ENCODE peak calls at places on chromosomes 11 and 22, in four cellular contexts. C is K562, E is H1, W is GM12878. M is an unnamed sample.

GRCh38 chr11:40713083-40713482 is 746.4 kb downstream of the LRRC4C start:
- DNase-seq in C (no peak), E (no peak), W (no peak), M (no peak)

GRCh38 chr11:119888119-119888518 is 159.1 kb upstream of the NECTIN1 start:
- DNase-seq in C (no peak), E (no peak), W (no peak), M (no peak)

GRCh38 chr11:105244157-105244820 is 104.7 kb upstream of the CARD18 start:
- DNase-seq in C (no peak), E (no peak), W (no peak), M (no peak)

GRCh38 chr11:65491614-65492386 is 7.0 kb upstream of the MALAT1 start:
- DNase-seq in C (peak; percentile 73), E (peak; percentile 64), W (no peak), M (no peak)

GRCh38 chr22:48782817-48783511 is 1044.7 kb downstream of the BRD1 start:
- DNase-seq in C (peak; percentile 24), E (peak; percentile 56), W (no peak), M (peak; percentile 53)

GRCh38 chr11:66020618-66021357 is 5.5 kb downstream of the CATSPER1 start:
- DNase-seq in C (peak; percentile 62), E (no peak), W (no peak), M (no peak)

GRCh38 chr11:59463176-59463575 is 6.4 kb downstream of the OR4D6 start:
- DNase-seq in C (no peak), E (no peak), W (no peak), M (no peak)

GRCh38 chr22:30405731-30406130 is 8.9 kb downstream of the SEC14L2 start:
- DNase-seq in C (no peak), E (no peak), W (no peak), M (no peak)

GRCh38 chr22:17870408-17870807 is 96.1 kb upstream of the BID start:
- DNase-seq in C (no peak), E (no peak), W (no peak), M (no peak)

GRCh38 chr22:48536691-48537591 is 1290.7 kb downstream of the BRD1 start:
- DNase-seq in C (no peak), E (no peak), W (no peak), M (no peak)

GRCh38 chr11:80515097-80515496 is 1074.3 kb upstream of the TENM4 start:
- DNase-seq in C (no peak), E (no peak), W (no peak), M (no peak)

GRCh38 chr11:96288915-96289314 is 54.1 kb downstream of the MAML2 start:
- DNase-seq in C (no peak), E (no peak), W (peak; percentile 58), M (no peak)

GRCh38 chr11:127862406-127862805 is 725.0 kb downstream of the ETS1 start:
- DNase-seq in C (no peak), E (no peak), W (no peak), M (no peak)

GRCh38 chr11:74694536-74694935 is 36.7 kb downstream of the CHRDL2 start:
- DNase-seq in C (no peak), E (no peak), W (no peak), M (no peak)

GRCh38 chr11:118715837-118716260 is 36.4 kb upstream of the TREH start:
- DNase-seq in C (peak; percentile 83), E (peak; percentile 66), W (no peak), M (no peak)

GRCh38 chr11:67120456-67120855 is 1.4 kb downstream of the KDM2A start:
- DNase-seq in C (no peak), E (no peak), W (no peak), M (no peak)

GRCh38 chr11:61775106-61775505 is 17.3 kb downstream of the TMEM258 start:
- DNase-seq in C (no peak), E (no peak), W (no peak), M (peak; percentile 21)

GRCh38 chr11:61778357-61778886 is 14.0 kb downstream of the TMEM258 start:
- DNase-seq in C (no peak), E (no peak), W (no peak), M (no peak)

GRCh38 chr11:61777234-61778090 is 14.9 kb downstream of the TMEM258 start:
- DNase-seq in C (peak; percentile 77), E (peak; percentile 92), W (no peak), M (peak; percentile 60)

GRCh38 chr11:61775606-61776554 is 16.5 kb downstream of the TMEM258 start:
- DNase-seq in C (peak; percentile 58), E (no peak), W (no peak), M (peak; percentile 31)

DNA sequence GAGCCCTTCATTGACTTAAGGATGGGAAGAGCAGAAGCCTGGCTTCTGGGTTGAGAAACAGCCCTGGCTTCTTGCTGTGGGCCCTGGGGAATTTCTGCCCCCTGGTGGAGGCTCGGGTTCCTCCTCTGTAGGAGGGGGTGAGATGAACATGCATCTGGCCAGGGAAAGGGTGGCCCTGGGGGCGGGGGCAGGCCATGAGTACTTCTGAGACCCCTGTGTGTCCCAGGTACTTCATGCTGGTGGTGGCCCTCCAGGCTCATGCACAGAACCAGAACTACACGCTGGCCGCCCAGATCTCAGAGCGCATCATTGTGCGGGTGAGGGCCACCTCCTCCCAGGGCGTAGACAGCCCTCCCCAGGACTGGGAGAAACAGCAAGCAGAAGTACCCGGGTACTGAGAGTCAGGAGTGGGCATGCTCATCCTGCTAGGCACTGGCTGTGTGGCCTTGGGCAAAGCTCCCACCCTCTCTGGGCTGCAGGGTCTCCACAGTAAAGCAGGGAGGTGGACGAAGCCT is 15.8 kb downstream of the TMEM258 start:
- DNase-seq in C (peak; percentile 86), E (peak; percentile 89), W (no peak), M (peak; percentile 90)
- TF ChIP-seq NRF1 in C (no peak), E (no peak), W (no peak), M (no peak)

GRCh38 chr11:48093795-48094642 is 113.7 kb downstream of the PTPRJ start:
- DNase-seq in C (no peak), E (peak; percentile 8), W (no peak), M (no peak)
- H3K9ac ChIP-seq in C (no peak overlapping the region), E (no peak overlapping the region), W (no peak overlapping the region), M (no peak overlapping the region)

DNA sequence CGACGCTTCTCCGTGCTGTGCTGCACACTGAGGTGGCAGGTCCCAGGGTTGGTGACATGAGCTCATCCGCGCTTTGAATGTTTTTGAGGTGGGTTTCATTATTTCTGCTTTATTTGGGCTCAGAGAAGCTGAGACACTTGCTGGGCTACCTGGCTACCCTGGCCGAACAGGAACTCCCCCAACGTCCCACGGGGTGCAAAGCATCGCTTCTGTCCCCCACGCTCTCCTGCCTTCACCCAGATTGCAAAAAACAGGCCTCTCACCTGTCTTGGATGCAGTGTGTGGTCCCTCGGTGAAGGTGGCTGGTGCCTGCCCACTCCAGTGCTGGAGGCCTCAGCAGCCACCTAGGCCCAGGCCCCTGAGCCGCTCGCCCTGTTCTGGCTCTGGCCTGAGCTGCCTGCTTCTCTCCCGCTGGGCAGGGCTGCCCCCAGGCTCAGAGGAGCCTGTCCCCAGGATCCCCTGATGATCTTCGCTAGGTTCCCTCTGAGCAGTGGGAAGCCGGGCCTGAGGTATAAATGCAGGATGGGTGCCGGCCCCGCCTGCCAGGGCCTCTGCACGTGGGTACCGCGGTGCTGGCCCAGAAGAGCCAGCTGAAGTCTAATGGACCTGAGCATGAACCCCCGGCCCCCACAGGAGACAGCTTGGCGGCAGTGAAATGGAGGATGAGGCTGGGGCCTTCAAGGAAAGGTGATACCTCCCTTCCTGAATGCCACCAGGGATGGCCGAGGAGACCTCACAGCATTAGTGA is 15.8 kb upstream of the MRGPRD start:
- DNase-seq in C (no peak), E (no peak), W (no peak), M (no peak)
- TF ChIP-seq NRF1 in C (no peak), E (no peak), W (no peak), M (no peak)

GRCh38 chr22:45460288-45461109 is 42.2 kb upstream of the FBLN1 start:
- DNase-seq in C (no peak), E (no peak), W (no peak), M (peak; percentile 60)
- H3K9ac ChIP-seq in C (no peak overlapping the region), E (no peak overlapping the region), W (no peak overlapping the region), M (no peak overlapping the region)

DNA sequence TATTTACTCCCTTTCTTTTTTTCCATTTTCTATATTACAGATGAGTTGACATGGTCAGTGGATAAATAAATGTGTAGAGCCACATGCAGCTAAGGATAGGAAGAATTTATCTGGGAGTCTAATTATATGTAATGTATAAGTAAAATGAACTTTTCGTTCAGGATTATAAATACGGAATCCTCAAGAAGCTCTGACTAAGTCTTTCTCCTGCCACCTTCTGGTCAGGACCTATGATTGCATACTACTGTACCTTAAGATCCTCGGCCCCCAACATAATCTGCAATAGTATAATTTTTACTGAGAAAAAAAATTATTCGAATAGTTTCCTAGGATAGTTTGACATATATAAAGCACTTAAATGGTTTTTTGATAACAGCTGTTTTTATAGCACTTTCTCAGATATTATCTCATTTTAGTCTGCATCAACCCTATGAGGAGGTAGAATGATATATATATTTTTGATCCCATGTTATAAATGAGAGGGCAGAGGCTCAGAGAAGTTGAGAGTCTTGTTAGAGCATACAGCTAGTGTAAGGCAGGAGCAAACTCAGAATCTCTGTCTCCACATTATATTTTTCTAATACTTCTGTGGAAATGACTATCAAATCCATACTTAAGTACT is 36.1 kb downstream of the CCDC90B start:
- DNase-seq in C (peak; percentile 48), E (no peak), W (no peak), M (peak; percentile 51)
- TF ChIP-seq NRF1 in C (no peak), E (no peak), W (no peak), M (no peak)

DNA sequence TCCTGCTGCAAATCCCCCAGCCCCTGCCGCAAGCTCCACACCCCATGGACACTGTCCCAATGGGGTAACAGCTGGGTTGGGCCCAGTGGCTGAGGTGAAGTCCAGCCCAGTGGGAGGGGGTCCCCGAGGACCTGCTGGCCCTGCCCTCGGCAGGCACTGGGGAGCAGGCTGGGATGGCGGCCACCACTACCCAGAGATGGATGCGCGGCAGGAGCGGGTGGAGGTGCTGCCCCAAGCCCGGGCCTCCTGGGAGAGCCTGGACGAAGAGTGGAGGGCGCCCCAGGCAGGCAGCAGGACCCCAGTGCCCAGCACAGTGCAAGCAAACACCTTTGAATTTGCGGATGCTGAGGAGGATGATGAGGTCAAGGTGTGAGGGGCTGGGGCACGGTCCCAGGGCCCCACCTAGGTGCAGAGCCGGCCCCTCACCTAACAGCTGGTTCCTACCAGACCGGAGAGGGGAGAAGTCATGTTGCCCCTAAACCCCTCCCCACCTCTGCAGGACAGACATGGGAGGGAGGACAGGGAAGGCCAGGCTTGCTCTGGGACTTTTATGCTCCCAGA is 8.2 kb downstream of the CDC42EP1 start:
- DNase-seq in C (no peak), E (no peak), W (no peak), M (no peak)
- H3K9ac ChIP-seq in C (no peak overlapping the region), E (no peak overlapping the region), W (no peak overlapping the region), M (no peak overlapping the region)

GRCh38 chr11:64438986-64439771 is 80.2 kb downstream of the RPS6KA4 start:
- DNase-seq in C (no peak), E (no peak), W (no peak), M (no peak)

GRCh38 chr11:64430570-64430969 is 71.6 kb downstream of the RPS6KA4 start:
- DNase-seq in C (no peak), E (no peak), W (no peak), M (no peak)

GRCh38 chr11:64441127-64441526 is 82.2 kb downstream of the RPS6KA4 start:
- DNase-seq in C (no peak), E (no peak), W (no peak), M (no peak)

GRCh38 chr11:64437426-64437825 is 78.5 kb downstream of the RPS6KA4 start:
- DNase-seq in C (no peak), E (no peak), W (no peak), M (no peak)

GRCh38 chr11:64436025-64436424 is 77.1 kb downstream of the RPS6KA4 start:
- DNase-seq in C (no peak), E (no peak), W (no peak), M (no peak)
- TF ChIP-seq NRF1 in C (no peak), E (no peak), W (no peak), M (no peak)